ENCODE peak calls at places on chromosomes 2 and 18, in five cellular contexts. W is neural progenitor cell, J is K562, L is IMR-90, Z is GM23338. V is an unnamed sample.

GRCh38 chr2:158495175-158495574 is 38.4 kb downstream of the PKP4 start:
- DNase-seq in L (peak; percentile 74), Z (no peak), J (no peak), W (no peak), V (peak; percentile 82)

GRCh38 chr18:7565677-7566076 is 1.4 kb upstream of the PTPRM start:
- DNase-seq in W (no peak), Z (no peak), J (no peak), L (no peak), V (no peak)

GRCh38 chr2:69683170-69683971 is 39.8 kb upstream of the AAK1 start:
- DNase-seq in L (peak; percentile 85), W (no peak), Z (no peak), J (peak; percentile 66), V (peak; percentile 78)

GRCh38 chr2:43424262-43425207 is 171.3 kb downstream of the THADA start:
- DNase-seq in W (no peak), L (no peak), J (no peak), Z (no peak), V (no peak)

GRCh38 chr2:233464056-233464455 is 102.5 kb downstream of the USP40 start:
- DNase-seq in L (no peak), W (no peak), Z (no peak), J (no peak), V (no peak)

GRCh38 chr2:234991793-234992192 is 40.0 kb downstream of the SH3BP4 start:
- DNase-seq in J (no peak), L (no peak), Z (no peak), W (no peak), V (peak; percentile 40)

GRCh38 chr2:127104881-127105655 is 1.9 kb downstream of the BIN1 start:
- DNase-seq in W (peak; percentile 30), L (no peak), Z (no peak), J (no peak), V (peak; percentile 28)

GRCh38 chr2:23385351-23385747 is 370 bp downstream of the KLHL29 start:
- DNase-seq in L (peak; percentile 36), Z (peak; percentile 59), J (no peak), W (peak; percentile 76), V (peak; percentile 80)

GRCh38 chr2:150630587-150631235 is 143.2 kb upstream of the RND3 start:
- DNase-seq in Z (no peak), W (peak; percentile 54), J (no peak), L (peak; percentile 32), V (peak; percentile 81)

GRCh38 chr2:102179788-102180686 is 6.8 kb upstream of the IL1RL2 start:
- DNase-seq in Z (peak; percentile 5), J (no peak), W (no peak), L (no peak), V (no peak)

GRCh38 chr18:24189007-24189528 is 50.2 kb downstream of the CABYR start:
- DNase-seq in J (no peak), Z (no peak), L (peak; percentile 70), W (no peak), V (peak; percentile 18)

GRCh38 chr2:174729797-174730529 is 34.3 kb downstream of the CHRNA1 start:
- DNase-seq in W (peak; percentile 58), Z (peak; percentile 74), J (no peak), L (peak; percentile 10), V (peak; percentile 52)

GRCh38 chr2:127951031-127951430 is 65.3 kb upstream of the AMMECR1L start:
- DNase-seq in J (no peak), L (peak; percentile 36), W (no peak), Z (no peak), V (no peak)

GRCh38 chr2:237474511-237474911 is 12.5 kb upstream of the MLPH start:
- DNase-seq in J (no peak), Z (no peak), W (no peak), L (no peak), V (peak; percentile 17)

GRCh38 chr18:475202-475624 is 25.3 kb downstream of the COLEC12 start:
- DNase-seq in J (no peak), W (no peak), L (peak; percentile 78), Z (peak; percentile 86), V (peak; percentile 77)

GRCh38 chr2:1887915-1888314 is 143.6 kb upstream of the PXDN start:
- DNase-seq in L (peak; percentile 3), J (peak; percentile 8), Z (peak; percentile 73), W (peak; percentile 29), V (peak; percentile 38)

GRCh38 chr18:9055185-9055584 is 47.3 kb upstream of the NDUFV2 start:
- DNase-seq in Z (no peak), L (peak; percentile 86), W (no peak), J (peak; percentile 55), V (peak; percentile 88)

GRCh38 chr18:58247363-58247834 is 203.4 kb downstream of the NEDD4L start:
- DNase-seq in Z (peak; percentile 67), W (peak; percentile 66), J (no peak), L (peak; percentile 11), V (peak; percentile 50)

GRCh38 chr2:12119841-12120240 is 373.4 kb downstream of the LPIN1 start:
- DNase-seq in J (no peak), Z (no peak), L (peak; percentile 60), W (no peak), V (peak; percentile 79)

GRCh38 chr2:23148342-23148741 is 236.6 kb upstream of the KLHL29 start:
- DNase-seq in W (no peak), L (no peak), Z (no peak), J (no peak), V (no peak)

GRCh38 chr2:212539145-212539880 is 711 bp upstream of the ERBB4 start:
- DNase-seq in Z (peak; percentile 93), W (peak; percentile 74), J (no peak), L (no peak), V (peak; percentile 63)

GRCh38 chr2:66604911-66605310 is 170.0 kb downstream of the MEIS1 start:
- DNase-seq in Z (no peak), L (no peak), J (no peak), W (peak; percentile 69), V (no peak)

GRCh38 chr2:129753261-129753660 is 226.2 kb upstream of the RAB6C start:
- DNase-seq in W (no peak), L (no peak), Z (peak; percentile 36), J (no peak), V (no peak)

GRCh38 chr2:75241696-75242095 is 42.4 kb upstream of the TACR1 start:
- DNase-seq in W (no peak), Z (peak; percentile 62), J (peak; percentile 12), L (peak; percentile 43), V (peak; percentile 17)

GRCh38 chr2:230525682-230526081 is 109.7 kb downstream of the SP100 start:
- DNase-seq in Z (no peak), W (no peak), L (no peak), J (no peak), V (no peak)

GRCh38 chr2:186060744-186061143 is 322.1 kb downstream of the FSIP2 start:
- DNase-seq in L (no peak), J (no peak), W (no peak), Z (no peak), V (peak; percentile 4)

GRCh38 chr2:224938670-224939309 is 103.5 kb downstream of the DOCK10 start:
- DNase-seq in Z (no peak), J (no peak), L (peak; percentile 88), W (peak; percentile 60), V (peak; percentile 13)

GRCh38 chr18:57150828-57151227 is 3.9 kb downstream of the BOD1L2 start:
- DNase-seq in W (peak; percentile 82), Z (peak; percentile 61), L (no peak), J (no peak), V (no peak)

GRCh38 chr2:200454839-200455801 is 54.7 kb downstream of the KCTD18 start:
- DNase-seq in Z (no peak), J (peak; percentile 13), L (peak; percentile 71), W (no peak), V (peak; percentile 87)

GRCh38 chr2:16626997-16627605 is 38.5 kb downstream of the CYRIA start:
- DNase-seq in W (no peak), Z (no peak), J (no peak), L (no peak), V (no peak)

GRCh38 chr2:16628316-16628715 is 37.3 kb downstream of the CYRIA start:
- DNase-seq in Z (no peak), L (peak; percentile 31), W (no peak), J (no peak), V (no peak)

GRCh38 chr2:16630463-16630862 is 35.2 kb downstream of the CYRIA start:
- DNase-seq in W (no peak), L (no peak), Z (no peak), J (no peak), V (no peak)

GRCh38 chr2:16629770-16630169 is 35.9 kb downstream of the CYRIA start:
- DNase-seq in L (no peak), W (no peak), Z (no peak), J (no peak), V (no peak)

DNA sequence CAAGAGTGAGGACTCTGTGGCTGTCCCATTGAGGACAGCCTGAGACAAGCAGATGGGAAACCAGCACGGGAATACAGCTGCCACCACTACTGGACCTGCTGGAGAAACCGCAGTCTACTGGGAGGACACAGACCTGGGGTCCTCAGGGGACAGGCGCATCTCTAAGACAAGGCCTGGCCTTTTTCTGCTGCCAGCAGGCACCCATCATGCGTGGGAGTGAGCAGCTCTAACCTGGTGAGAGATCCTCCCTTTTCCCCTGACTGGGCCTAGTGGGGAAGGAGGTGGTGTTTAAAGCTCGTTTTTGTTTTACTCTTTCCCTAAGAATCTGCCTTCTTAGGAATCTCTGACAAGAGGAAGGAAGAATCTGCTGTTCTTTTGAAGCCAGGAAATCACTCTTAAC is 36.6 kb downstream of the CYRIA start:
- DNase-seq in L (no peak), W (no peak), J (no peak), Z (no peak), V (no peak)
- H3K4me2 ChIP-seq in L (no peak overlapping the region), W (no peak overlapping the region), J (no peak overlapping the region), Z (no peak overlapping the region), V (no peak overlapping the region)

DNA sequence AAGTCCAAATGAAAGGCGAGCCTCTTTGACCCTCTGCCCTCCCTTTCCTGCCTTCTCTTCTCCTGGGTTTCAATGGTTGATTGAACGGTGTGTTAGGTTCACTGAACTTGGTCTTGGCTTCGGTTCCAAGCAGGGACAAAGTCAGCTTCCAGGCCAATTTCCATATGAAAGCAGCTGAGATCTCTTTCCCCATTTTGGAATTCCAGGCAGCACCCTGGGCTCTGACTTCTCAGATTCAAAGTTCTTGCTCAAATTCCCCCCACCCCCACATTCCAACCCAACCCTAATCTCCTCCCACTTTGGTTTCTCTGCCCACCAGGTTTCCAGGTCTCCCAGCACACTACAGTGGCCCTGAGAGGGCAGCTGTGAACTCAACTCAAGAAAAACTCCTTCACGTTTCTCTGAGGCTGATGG is 231.0 kb downstream of the INSIG2 start:
- DNase-seq in L (no peak), Z (peak; percentile 98), J (no peak), W (peak; percentile 62), V (no peak)
- H3K4me1 ChIP-seq in L (no peaks in the 10 kb centered on the region), Z (peaks cover 50% of the 10 kb centered on the region), J (no peaks in the 10 kb centered on the region), W (peaks cover 36% of the 10 kb centered on the region), V (peaks cover 5% of the 10 kb centered on the region)

GRCh38 chr2:109516445-109517117 is 97.2 kb downstream of the SEPTIN10 start:
- DNase-seq in W (peak; percentile 86), J (peak; percentile 60), Z (peak; percentile 87), L (peak; percentile 23), V (peak; percentile 50)
- H2AFZ ChIP-seq in W (peak overlapping the region; percentile 70), J (no peak overlapping the region), Z (peak overlapping the region; percentile 84), L (no peak overlapping the region), V (no peak overlapping the region)

GRCh38 chr2:63055510-63056308 is 5.1 kb downstream of the OTX1 start:
- DNase-seq in L (no peak), Z (peak; percentile 62), J (no peak), W (peak; percentile 67), V (peak; percentile 58)

GRCh38 chr2:63054812-63055509 is 4.3 kb downstream of the OTX1 start:
- DNase-seq in L (no peak), J (no peak), Z (peak; percentile 85), W (peak; percentile 69), V (no peak)

GRCh38 chr2:63053235-63053888 is 2.7 kb downstream of the OTX1 start:
- DNase-seq in Z (peak; percentile 33), W (peak; percentile 43), J (no peak), L (no peak), V (no peak)

GRCh38 chr2:63052411-63053234 is 2.0 kb downstream of the OTX1 start:
- DNase-seq in J (no peak), W (peak; percentile 39), Z (peak; percentile 33), L (no peak), V (no peak)

GRCh38 chr2:63053889-63054725 is 3.5 kb downstream of the OTX1 start:
- DNase-seq in W (peak; percentile 78), J (no peak), L (no peak), Z (peak; percentile 94), V (peak; percentile 27)
- H3K4me2 ChIP-seq in W (peak overlapping the region; percentile 94), J (no peak overlapping the region), L (no peak overlapping the region), Z (peak overlapping the region; percentile 96), V (peak overlapping the region; percentile 31)